ENCODE peak calls at places on chromosomes 13 and 19, in six cellular contexts. O is naive thymus-derived CD4-positive, alpha-beta T cell; X is H9; B is caudate nucleus; V is GF-D8; A is Peyer's patch. R is an unnamed sample.

GRCh38 chr13:110468986-110469495 is 92.5 kb downstream of the RAB20 start:
- DNase-seq in O (no peak), X (no peak), B (no peak), V (no peak), A (no peak), R (no peak)

GRCh38 chr19:46678110-46678732 is 17.2 kb upstream of the DACT3 start:
- DNase-seq in O (peak; percentile 64), X (peak; percentile 91), B (peak; percentile 8), V (no peak), A (no peak), R (no peak)

GRCh38 chr19:45659096-45659729 is 8.8 kb upstream of the GIPR start:
- DNase-seq in O (no peak), X (no peak), B (no peak), V (no peak), A (no peak), R (no peak)

GRCh38 chr19:56603829-56604228 is 8.7 kb downstream of the ZNF71 start:
- DNase-seq in O (no peak), X (no peak), B (no peak), V (no peak), A (no peak), R (no peak)

GRCh38 chr13:101626925-101627555 is 174.6 kb downstream of the ITGBL1 start:
- DNase-seq in O (no peak), X (no peak), B (no peak), V (no peak), A (no peak), R (no peak)

GRCh38 chr19:8506402-8506957 is 4.0 kb upstream of the PRAM1 start:
- DNase-seq in O (no peak), X (peak; percentile 69), B (no peak), V (no peak), A (no peak), R (no peak)

GRCh38 chr19:54017266-54017665 is 25.8 kb downstream of the CACNG6 start:
- DNase-seq in O (no peak), X (no peak), B (no peak), V (no peak), A (no peak), R (no peak)

GRCh38 chr13:44667950-44668349 is 91.8 kb upstream of the TSC22D1 start:
- DNase-seq in O (no peak), X (no peak), B (no peak), V (no peak), A (no peak), R (no peak)

GRCh38 chr19:8526345-8527062 is 12.5 kb upstream of the ZNF414 start:
- DNase-seq in O (no peak), X (peak; percentile 94), B (peak; percentile 76), V (no peak), A (peak; percentile 94), R (peak; percentile 75)

GRCh38 chr19:40609561-40610395 is 8.6 kb downstream of the LTBP4 start:
- DNase-seq in O (peak; percentile 96), X (peak; percentile 95), B (peak; percentile 70), V (peak; percentile 57), A (peak; percentile 97), R (no peak)

GRCh38 chr19:39352549-39353285 is 10.5 kb downstream of the SAMD4B start:
- DNase-seq in O (no peak), X (no peak), B (no peak), V (no peak), A (no peak), R (no peak)

GRCh38 chr13:79637086-79637763 is 156.3 kb downstream of the NDFIP2 start:
- DNase-seq in O (no peak), X (no peak), B (no peak), V (no peak), A (no peak), R (no peak)

GRCh38 chr19:46974181-46974580 is 45.5 kb upstream of the NPAS1 start:
- DNase-seq in O (no peak), X (no peak), B (no peak), V (no peak), A (no peak), R (no peak)

GRCh38 chr13:73962284-73962683 is 171.9 kb downstream of the KLF12 start:
- DNase-seq in O (no peak), X (no peak), B (no peak), V (no peak), A (no peak), R (no peak)